ENCODE peak calls at places on chromosome 12, in four cellular contexts. One of them, this sample, is unnamed.

GRCh38 chr12:115267464-115267863 is 583.5 kb upstream of the TBX3 start:
- DNase-seq in T-helper 22 cell: no peak
- DNase-seq in amniotic stem cell: no peak
- DNase-seq in heart right ventricle: no peak
- DNase-seq in this sample: no peak

GRCh38 chr12:48451372-48451771 is 21.0 kb upstream of the ANP32D start:
- DNase-seq in T-helper 22 cell: no peak
- DNase-seq in amniotic stem cell: no peak
- DNase-seq in heart right ventricle: no peak
- DNase-seq in this sample: no peak

GRCh38 chr12:114777052-114777451 is 93.1 kb upstream of the TBX3 start:
- DNase-seq in amniotic stem cell: no peak
- DNase-seq in heart right ventricle: no peak
- DNase-seq in T-helper 22 cell: no peak
- DNase-seq in this sample: no peak

GRCh38 chr12:69534389-69534822 is 50.9 kb upstream of the CCT2 start:
- DNase-seq in T-helper 22 cell: no peak
- DNase-seq in heart right ventricle: peak; percentile 74
- DNase-seq in amniotic stem cell: peak; percentile 94
- DNase-seq in this sample: no peak

GRCh38 chr12:69097619-69098368 is 141.6 kb upstream of the CPSF6 start:
- DNase-seq in amniotic stem cell: no peak
- DNase-seq in T-helper 22 cell: no peak
- DNase-seq in heart right ventricle: no peak
- DNase-seq in this sample: no peak

GRCh38 chr12:104171785-104172563 is 34.0 kb upstream of the NFYB start:
- DNase-seq in T-helper 22 cell: no peak
- DNase-seq in heart right ventricle: no peak
- DNase-seq in amniotic stem cell: no peak
- DNase-seq in this sample: no peak

GRCh38 chr12:2023365-2023764 is 19.1 kb upstream of the DCP1B start:
- DNase-seq in heart right ventricle: no peak
- DNase-seq in amniotic stem cell: no peak
- DNase-seq in T-helper 22 cell: no peak
- DNase-seq in this sample: no peak

GRCh38 chr12:12266389-12266872 is 413 bp downstream of the LRP6 start:
- DNase-seq in heart right ventricle: no peak
- DNase-seq in amniotic stem cell: no peak
- DNase-seq in T-helper 22 cell: no peak
- DNase-seq in this sample: no peak

GRCh38 chr12:102440109-102440405 is 40.3 kb downstream of the IGF1 start:
- DNase-seq in T-helper 22 cell: no peak
- DNase-seq in heart right ventricle: peak; percentile 19
- DNase-seq in amniotic stem cell: no peak
- DNase-seq in this sample: no peak

GRCh38 chr12:47734725-47735480 is 9.6 kb upstream of the ENDOU start:
- DNase-seq in heart right ventricle: no peak
- DNase-seq in T-helper 22 cell: no peak
- DNase-seq in amniotic stem cell: no peak
- DNase-seq in this sample: no peak

GRCh38 chr12:1670244-1670814 is 20.5 kb upstream of the ADIPOR2 start:
- DNase-seq in T-helper 22 cell: no peak
- DNase-seq in amniotic stem cell: no peak
- DNase-seq in heart right ventricle: no peak
- DNase-seq in this sample: no peak

GRCh38 chr12:82625523-82625922 is 61.2 kb upstream of the TMTC2 start:
- DNase-seq in amniotic stem cell: no peak
- DNase-seq in heart right ventricle: no peak
- DNase-seq in T-helper 22 cell: no peak
- DNase-seq in this sample: no peak

GRCh38 chr12:13631873-13632272 is 349.5 kb downstream of the GRIN2B start:
- DNase-seq in T-helper 22 cell: no peak
- DNase-seq in amniotic stem cell: no peak
- DNase-seq in heart right ventricle: no peak
- DNase-seq in this sample: no peak

GRCh38 chr12:122891661-122892525 is 4.0 kb downstream of the VPS37B start:
- DNase-seq in T-helper 22 cell: no peak
- DNase-seq in amniotic stem cell: peak; percentile 30
- DNase-seq in heart right ventricle: no peak
- DNase-seq in this sample: no peak

GRCh38 chr12:26121841-26122680 is 2.8 kb downstream of the BHLHE41 start:
- DNase-seq in amniotic stem cell: no peak
- DNase-seq in T-helper 22 cell: no peak
- DNase-seq in heart right ventricle: no peak
- DNase-seq in this sample: no peak

GRCh38 chr12:94276725-94277124 is 128.3 kb downstream of the PLXNC1 start:
- DNase-seq in T-helper 22 cell: no peak
- DNase-seq in heart right ventricle: no peak
- DNase-seq in amniotic stem cell: no peak
- DNase-seq in this sample: no peak

GRCh38 chr12:110179291-110179690 is 55.1 kb downstream of the IFT81 start:
- DNase-seq in T-helper 22 cell: no peak
- DNase-seq in heart right ventricle: no peak
- DNase-seq in amniotic stem cell: no peak
- DNase-seq in this sample: no peak

GRCh38 chr12:14756331-14757143 is 46.7 kb downstream of the WBP11 start:
- DNase-seq in heart right ventricle: no peak
- DNase-seq in T-helper 22 cell: no peak
- DNase-seq in amniotic stem cell: no peak
- DNase-seq in this sample: no peak

GRCh38 chr12:49706351-49707126 is 666 bp downstream of the FMNL3 start:
- DNase-seq in amniotic stem cell: no peak
- DNase-seq in T-helper 22 cell: no peak
- DNase-seq in heart right ventricle: peak; percentile 28
- DNase-seq in this sample: no peak

GRCh38 chr12:115990241-115990640 is 287.3 kb downstream of the MED13L start:
- DNase-seq in heart right ventricle: no peak
- DNase-seq in amniotic stem cell: no peak
- DNase-seq in T-helper 22 cell: no peak
- DNase-seq in this sample: no peak

GRCh38 chr12:88693837-88694445 is 113.7 kb upstream of the KITLG start:
- DNase-seq in T-helper 22 cell: no peak
- DNase-seq in heart right ventricle: no peak
- DNase-seq in amniotic stem cell: no peak
- DNase-seq in this sample: no peak

GRCh38 chr12:40921563-40922163 is 229.4 kb downstream of the CNTN1 start:
- DNase-seq in amniotic stem cell: no peak
- DNase-seq in T-helper 22 cell: no peak
- DNase-seq in heart right ventricle: no peak
- DNase-seq in this sample: no peak

GRCh38 chr12:47393403-47393790 is 312.4 kb downstream of the RPAP3 start:
- DNase-seq in T-helper 22 cell: no peak
- DNase-seq in heart right ventricle: no peak
- DNase-seq in amniotic stem cell: no peak
- DNase-seq in this sample: no peak

GRCh38 chr12:62919827-62920226 is 15.1 kb downstream of the PPM1H start:
- DNase-seq in T-helper 22 cell: no peak
- DNase-seq in amniotic stem cell: no peak
- DNase-seq in heart right ventricle: no peak
- DNase-seq in this sample: no peak

GRCh38 chr12:52749827-52750226 is 27.3 kb downstream of the KRT76 start:
- DNase-seq in amniotic stem cell: no peak
- DNase-seq in heart right ventricle: no peak
- DNase-seq in T-helper 22 cell: no peak
- DNase-seq in this sample: no peak

GRCh38 chr12:977163-977562 is 13.9 kb upstream of the ERC1 start:
- DNase-seq in T-helper 22 cell: no peak
- DNase-seq in amniotic stem cell: no peak
- DNase-seq in heart right ventricle: no peak
- DNase-seq in this sample: no peak

GRCh38 chr12:75816892-75817291 is 214.7 kb downstream of the PHLDA1 start:
- DNase-seq in amniotic stem cell: no peak
- DNase-seq in T-helper 22 cell: no peak
- DNase-seq in heart right ventricle: no peak
- DNase-seq in this sample: no peak

GRCh38 chr12:64318605-64319004 is 72.0 kb downstream of the C12orf56 start:
- DNase-seq in heart right ventricle: peak; percentile 4
- DNase-seq in T-helper 22 cell: no peak
- DNase-seq in amniotic stem cell: no peak
- DNase-seq in this sample: no peak

GRCh38 chr12:57838594-57839302 is 7.8 kb downstream of the CTDSP2 start:
- DNase-seq in T-helper 22 cell: no peak
- DNase-seq in heart right ventricle: no peak
- DNase-seq in amniotic stem cell: no peak
- DNase-seq in this sample: no peak

GRCh38 chr12:26416550-26416949 is 221.2 kb downstream of the SSPN start:
- DNase-seq in heart right ventricle: no peak
- DNase-seq in amniotic stem cell: no peak
- DNase-seq in T-helper 22 cell: no peak
- DNase-seq in this sample: no peak

GRCh38 chr12:22631863-22632463 is 7.0 kb downstream of the ETNK1 start:
- DNase-seq in amniotic stem cell: no peak
- DNase-seq in heart right ventricle: no peak
- DNase-seq in T-helper 22 cell: no peak
- DNase-seq in this sample: no peak

GRCh38 chr12:101924647-101925046 is 47.3 kb downstream of the DRAM1 start:
- DNase-seq in amniotic stem cell: no peak
- DNase-seq in T-helper 22 cell: no peak
- DNase-seq in heart right ventricle: no peak
- DNase-seq in this sample: no peak

GRCh38 chr12:124700810-124701594 is 133.6 kb upstream of the NCOR2 start:
- DNase-seq in heart right ventricle: no peak
- DNase-seq in amniotic stem cell: no peak
- DNase-seq in T-helper 22 cell: no peak
- DNase-seq in this sample: no peak

GRCh38 chr12:74066476-74066875 is 471.2 kb upstream of the ATXN7L3B start:
- DNase-seq in T-helper 22 cell: no peak
- DNase-seq in amniotic stem cell: no peak
- DNase-seq in heart right ventricle: no peak
- DNase-seq in this sample: no peak